ENCODE peak calls at places on chromosomes 2 and 18, in eight cellular contexts. One of them, this sample, is unnamed.

GRCh38 chr2:9099341-9099751 is 95.9 kb upstream of the MBOAT2 start:
- DNase-seq in stimulated activated naive CD4-positive, alpha-beta T cell: no peak
- DNase-seq in NCI-H1436: no peak
- DNase-seq in T-helper 2 cell: peak
- DNase-seq in neural progenitor cell: no peak
- DNase-seq in iris pigment epithelial cell: peak
- DNase-seq in tibial artery: no peak
- DNase-seq in activated CD4-positive, alpha-beta T cell treated with anti-CD3 and anti-CD28 coated beads, Interleukin-2, amount 10 ng/mL, durations not matched to agents 7 days and 5 days: peak
- DNase-seq in this sample: no peak

GRCh38 chr2:223580951-223581350 is 21.2 kb downstream of the SCG2 start:
- DNase-seq in T-helper 2 cell: no peak
- DNase-seq in NCI-H1436: no peak
- DNase-seq in tibial artery: no peak
- DNase-seq in activated CD4-positive, alpha-beta T cell treated with anti-CD3 and anti-CD28 coated beads, Interleukin-2, amount 10 ng/mL, durations not matched to agents 7 days and 5 days: no peak
- DNase-seq in iris pigment epithelial cell: peak
- DNase-seq in neural progenitor cell: peak
- DNase-seq in stimulated activated naive CD4-positive, alpha-beta T cell: no peak
- DNase-seq in this sample: no peak

GRCh38 chr2:7609556-7610323 is 692.5 kb downstream of the RNF144A start:
- DNase-seq in NCI-H1436: no peak
- DNase-seq in neural progenitor cell: no peak
- DNase-seq in stimulated activated naive CD4-positive, alpha-beta T cell: no peak
- DNase-seq in iris pigment epithelial cell: no peak
- DNase-seq in tibial artery: no peak
- DNase-seq in activated CD4-positive, alpha-beta T cell treated with anti-CD3 and anti-CD28 coated beads, Interleukin-2, amount 10 ng/mL, durations not matched to agents 7 days and 5 days: no peak
- DNase-seq in T-helper 2 cell: peak
- DNase-seq in this sample: no peak

GRCh38 chr2:128282976-128283810 is 35.5 kb downstream of the HS6ST1 start:
- DNase-seq in neural progenitor cell: no peak
- DNase-seq in NCI-H1436: no peak
- DNase-seq in activated CD4-positive, alpha-beta T cell treated with anti-CD3 and anti-CD28 coated beads, Interleukin-2, amount 10 ng/mL, durations not matched to agents 7 days and 5 days: no peak
- DNase-seq in stimulated activated naive CD4-positive, alpha-beta T cell: no peak
- DNase-seq in tibial artery: no peak
- DNase-seq in iris pigment epithelial cell: no peak
- DNase-seq in T-helper 2 cell: no peak
- DNase-seq in this sample: no peak

GRCh38 chr2:101758001-101758400 is 60.5 kb downstream of the MAP4K4 start:
- DNase-seq in stimulated activated naive CD4-positive, alpha-beta T cell: no peak
- DNase-seq in tibial artery: no peak
- DNase-seq in iris pigment epithelial cell: peak
- DNase-seq in activated CD4-positive, alpha-beta T cell treated with anti-CD3 and anti-CD28 coated beads, Interleukin-2, amount 10 ng/mL, durations not matched to agents 7 days and 5 days: peak
- DNase-seq in T-helper 2 cell: peak
- DNase-seq in NCI-H1436: no peak
- DNase-seq in neural progenitor cell: no peak
- DNase-seq in this sample: no peak

GRCh38 chr2:241774419-241775222 is 2.0 kb upstream of the GAL3ST2 start:
- DNase-seq in tibial artery: peak
- DNase-seq in T-helper 2 cell: no peak
- DNase-seq in stimulated activated naive CD4-positive, alpha-beta T cell: no peak
- DNase-seq in activated CD4-positive, alpha-beta T cell treated with anti-CD3 and anti-CD28 coated beads, Interleukin-2, amount 10 ng/mL, durations not matched to agents 7 days and 5 days: no peak
- DNase-seq in iris pigment epithelial cell: peak
- DNase-seq in NCI-H1436: no peak
- DNase-seq in neural progenitor cell: no peak
- DNase-seq in this sample: no peak

GRCh38 chr2:2756886-2757285 is 425.8 kb upstream of the MYT1L start:
- DNase-seq in T-helper 2 cell: no peak
- DNase-seq in tibial artery: no peak
- DNase-seq in stimulated activated naive CD4-positive, alpha-beta T cell: no peak
- DNase-seq in neural progenitor cell: no peak
- DNase-seq in NCI-H1436: no peak
- DNase-seq in iris pigment epithelial cell: no peak
- DNase-seq in activated CD4-positive, alpha-beta T cell treated with anti-CD3 and anti-CD28 coated beads, Interleukin-2, amount 10 ng/mL, durations not matched to agents 7 days and 5 days: no peak
- DNase-seq in this sample: no peak

GRCh38 chr2:54558188-54558975 is 102.3 kb downstream of the SPTBN1 start:
- DNase-seq in NCI-H1436: peak
- DNase-seq in tibial artery: peak
- DNase-seq in iris pigment epithelial cell: peak
- DNase-seq in neural progenitor cell: peak
- DNase-seq in stimulated activated naive CD4-positive, alpha-beta T cell: peak
- DNase-seq in activated CD4-positive, alpha-beta T cell treated with anti-CD3 and anti-CD28 coated beads, Interleukin-2, amount 10 ng/mL, durations not matched to agents 7 days and 5 days: peak
- DNase-seq in T-helper 2 cell: peak
- DNase-seq in this sample: no peak

GRCh38 chr2:216838146-216838545 is 21.7 kb downstream of the TNP1 start:
- DNase-seq in stimulated activated naive CD4-positive, alpha-beta T cell: no peak
- DNase-seq in NCI-H1436: no peak
- DNase-seq in activated CD4-positive, alpha-beta T cell treated with anti-CD3 and anti-CD28 coated beads, Interleukin-2, amount 10 ng/mL, durations not matched to agents 7 days and 5 days: no peak
- DNase-seq in iris pigment epithelial cell: peak
- DNase-seq in T-helper 2 cell: no peak
- DNase-seq in neural progenitor cell: no peak
- DNase-seq in tibial artery: peak
- DNase-seq in this sample: no peak

GRCh38 chr2:218888341-218888740 is 7.7 kb downstream of the WNT10A start:
- DNase-seq in NCI-H1436: no peak
- DNase-seq in tibial artery: peak
- DNase-seq in neural progenitor cell: no peak
- DNase-seq in activated CD4-positive, alpha-beta T cell treated with anti-CD3 and anti-CD28 coated beads, Interleukin-2, amount 10 ng/mL, durations not matched to agents 7 days and 5 days: no peak
- DNase-seq in stimulated activated naive CD4-positive, alpha-beta T cell: no peak
- DNase-seq in iris pigment epithelial cell: no peak
- DNase-seq in T-helper 2 cell: no peak
- DNase-seq in this sample: no peak

GRCh38 chr2:10141736-10142639 is 19.4 kb downstream of the RRM2 start:
- DNase-seq in stimulated activated naive CD4-positive, alpha-beta T cell: peak
- DNase-seq in T-helper 2 cell: peak
- DNase-seq in activated CD4-positive, alpha-beta T cell treated with anti-CD3 and anti-CD28 coated beads, Interleukin-2, amount 10 ng/mL, durations not matched to agents 7 days and 5 days: peak
- DNase-seq in iris pigment epithelial cell: no peak
- DNase-seq in tibial artery: no peak
- DNase-seq in NCI-H1436: no peak
- DNase-seq in neural progenitor cell: peak
- DNase-seq in this sample: no peak

GRCh38 chr2:225233234-225233633 is 166.3 kb upstream of the NYAP2 start:
- DNase-seq in activated CD4-positive, alpha-beta T cell treated with anti-CD3 and anti-CD28 coated beads, Interleukin-2, amount 10 ng/mL, durations not matched to agents 7 days and 5 days: no peak
- DNase-seq in NCI-H1436: no peak
- DNase-seq in tibial artery: no peak
- DNase-seq in neural progenitor cell: no peak
- DNase-seq in stimulated activated naive CD4-positive, alpha-beta T cell: no peak
- DNase-seq in iris pigment epithelial cell: peak
- DNase-seq in T-helper 2 cell: no peak
- DNase-seq in this sample: no peak

GRCh38 chr2:188976545-188977268 is 2.5 kb downstream of the COL3A1 start:
- DNase-seq in tibial artery: no peak
- DNase-seq in NCI-H1436: peak
- DNase-seq in activated CD4-positive, alpha-beta T cell treated with anti-CD3 and anti-CD28 coated beads, Interleukin-2, amount 10 ng/mL, durations not matched to agents 7 days and 5 days: no peak
- DNase-seq in iris pigment epithelial cell: peak
- DNase-seq in T-helper 2 cell: peak
- DNase-seq in neural progenitor cell: no peak
- DNase-seq in stimulated activated naive CD4-positive, alpha-beta T cell: no peak
- DNase-seq in this sample: no peak

GRCh38 chr18:50203801-50204604 is 9.1 kb upstream of the MYO5B start:
- DNase-seq in T-helper 2 cell: peak
- DNase-seq in stimulated activated naive CD4-positive, alpha-beta T cell: no peak
- DNase-seq in neural progenitor cell: peak
- DNase-seq in NCI-H1436: peak
- DNase-seq in activated CD4-positive, alpha-beta T cell treated with anti-CD3 and anti-CD28 coated beads, Interleukin-2, amount 10 ng/mL, durations not matched to agents 7 days and 5 days: peak
- DNase-seq in tibial artery: no peak
- DNase-seq in iris pigment epithelial cell: peak
- DNase-seq in this sample: no peak

GRCh38 chr2:35220471-35220870 is 1135.1 kb upstream of the CRIM1 start:
- DNase-seq in NCI-H1436: no peak
- DNase-seq in activated CD4-positive, alpha-beta T cell treated with anti-CD3 and anti-CD28 coated beads, Interleukin-2, amount 10 ng/mL, durations not matched to agents 7 days and 5 days: no peak
- DNase-seq in T-helper 2 cell: no peak
- DNase-seq in neural progenitor cell: no peak
- DNase-seq in tibial artery: no peak
- DNase-seq in iris pigment epithelial cell: peak
- DNase-seq in stimulated activated naive CD4-positive, alpha-beta T cell: no peak
- DNase-seq in this sample: no peak

GRCh38 chr2:54803783-54804758 is 80.6 kb downstream of the EML6 start:
- DNase-seq in activated CD4-positive, alpha-beta T cell treated with anti-CD3 and anti-CD28 coated beads, Interleukin-2, amount 10 ng/mL, durations not matched to agents 7 days and 5 days: no peak
- DNase-seq in stimulated activated naive CD4-positive, alpha-beta T cell: no peak
- DNase-seq in iris pigment epithelial cell: no peak
- DNase-seq in neural progenitor cell: no peak
- DNase-seq in tibial artery: no peak
- DNase-seq in NCI-H1436: no peak
- DNase-seq in T-helper 2 cell: peak
- DNase-seq in this sample: no peak

This sample was measured in esophagus muscularis mucosa.